ENCODE peak calls at places on chromosomes 6 and 20, in four cellular contexts. H, U, B and Y are unnamed samples.
A peak's percentile ranks its signal among the peaks of the same experiment; 100 is the strongest.

GRCh38 chr20:60040471-60041162 is 82.4 kb downstream of the CDH26 start:
- DNase-seq in H (no peak), U (no peak), B (no peak), Y (no peak)

GRCh38 chr6:156280131-156280530 is 497.0 kb upstream of the ARID1B start:
- DNase-seq in H (no peak), U (no peak), B (no peak), Y (peak; percentile 62)

GRCh38 chr6:29483735-29484134 is 4.0 kb downstream of the MAS1L start:
- DNase-seq in H (no peak), U (no peak), B (no peak), Y (no peak)

GRCh38 chr6:170111816-170112582 is 178.9 kb downstream of the DLL1 start:
- DNase-seq in H (no peak), U (no peak), B (no peak), Y (peak; percentile 7)

GRCh38 chr6:137416376-137417109 is 77.7 kb downstream of the OLIG3 start:
- DNase-seq in H (no peak), U (no peak), B (peak; percentile 93), Y (peak; percentile 18)

GRCh38 chr6:11343963-11344714 is 111.7 kb upstream of the NEDD9 start:
- DNase-seq in H (no peak), U (no peak), B (no peak), Y (no peak)

GRCh38 chr6:155561262-155561970 is 105.8 kb upstream of the NOX3 start:
- DNase-seq in H (no peak), U (no peak), B (peak; percentile 8), Y (no peak)

GRCh38 chr6:21846541-21847451 is 253.2 kb downstream of the SOX4 start:
- DNase-seq in H (no peak), U (peak; percentile 26), B (no peak), Y (no peak)

GRCh38 chr6:15148356-15149058 is 97.4 kb upstream of the JARID2 start:
- DNase-seq in H (peak; percentile 38), U (no peak), B (peak; percentile 86), Y (no peak)

GRCh38 chr6:34791164-34791841 is 580 bp upstream of the BLTP3A start:
- DNase-seq in H (peak; percentile 60), U (peak; percentile 25), B (peak; percentile 30), Y (peak; percentile 77)

GRCh38 chr20:13839421-13840092 is 54.7 kb downstream of the NDUFAF5 start:
- DNase-seq in H (no peak), U (no peak), B (peak; percentile 64), Y (no peak)

GRCh38 chr6:70369332-70369950 is 43.9 kb upstream of the FAM135A start:
- DNase-seq in H (peak; percentile 80), U (peak; percentile 73), B (peak; percentile 68), Y (peak; percentile 64)

GRCh38 chr6:170212051-170212756 is 78.7 kb downstream of the DLL1 start:
- DNase-seq in H (peak; percentile 10), U (peak; percentile 3), B (no peak), Y (peak; percentile 9)

GRCh38 chr6:104566411-104566810 is 293.3 kb downstream of the HACE1 start:
- DNase-seq in H (no peak), U (no peak), B (peak; percentile 20), Y (no peak)

GRCh38 chr20:9359561-9360308 is 154.7 kb upstream of the LAMP5 start:
- DNase-seq in H (peak; percentile 25), U (peak; percentile 35), B (peak; percentile 78), Y (peak; percentile 60)

GRCh38 chr20:57582432-57583288 is 21.8 kb downstream of the PCK1 start:
- DNase-seq in H (peak; percentile 56), U (peak; percentile 52), B (peak; percentile 6), Y (peak; percentile 43)

GRCh38 chr6:166085498-166085897 is 82.2 kb downstream of the TBXT start:
- DNase-seq in H (no peak), U (no peak), B (no peak), Y (no peak)

GRCh38 chr6:26327450-26328264 is 37.3 kb upstream of the BTN3A2 start:
- DNase-seq in H (peak; percentile 84), U (peak; percentile 73), B (peak; percentile 82), Y (peak; percentile 61)

GRCh38 chr20:32920066-32920465 is 61.3 kb downstream of the EFCAB8 start:
- DNase-seq in H (no peak), U (no peak), B (no peak), Y (no peak)

GRCh38 chr6:116060572-116061283 is at the start of gene FRK:
- DNase-seq in H (no peak), U (no peak), B (peak; percentile 41), Y (peak; percentile 31)
- TF ChIP-seq CTCF in H (no peak), U (no peak), B (peak; percentile 24), Y (no peak)

GRCh38 chr20:37077009-37077408 is 18.8 kb downstream of the RBL1 start:
- DNase-seq in H (no peak), U (no peak), B (no peak), Y (no peak)

GRCh38 chr20:37075932-37076685 is 19.7 kb downstream of the RBL1 start:
- DNase-seq in H (no peak), U (no peak), B (no peak), Y (no peak)

DNA sequence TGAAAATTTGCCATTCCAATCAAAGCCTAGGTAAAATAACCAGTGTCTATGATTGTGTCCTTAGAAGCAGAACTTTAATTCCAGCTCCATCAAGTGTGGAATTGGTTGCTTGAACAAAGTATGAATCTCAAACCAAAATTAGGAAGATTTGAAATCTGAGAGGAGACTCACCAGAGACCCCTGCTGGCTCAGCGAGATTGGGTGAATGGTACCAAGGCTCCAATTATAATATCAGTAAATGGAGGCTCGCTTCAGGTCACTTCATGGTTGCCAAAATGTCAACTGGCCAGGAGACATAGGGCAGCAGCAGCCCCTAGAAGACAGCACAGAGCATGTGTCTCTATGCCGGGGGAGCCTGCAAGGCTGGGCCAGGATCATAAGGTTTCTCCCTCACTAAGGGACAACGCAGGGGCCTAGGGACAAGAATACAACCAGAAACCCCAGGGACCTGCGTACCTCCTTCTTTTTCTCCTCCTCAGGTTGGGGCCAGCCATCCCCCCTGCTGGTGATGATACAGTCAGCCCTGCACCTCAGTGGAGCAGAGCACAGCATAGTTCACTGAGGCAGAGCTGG is 14.0 kb downstream of the RBL1 start:
- DNase-seq in H (peak; percentile 22), U (peak; percentile 27), B (peak; percentile 7), Y (peak; percentile 23)
- TF ChIP-seq CTCF in H (peak; percentile 40), U (peak; percentile 10), B (peak; percentile 51), Y (peak; percentile 27)

DNA sequence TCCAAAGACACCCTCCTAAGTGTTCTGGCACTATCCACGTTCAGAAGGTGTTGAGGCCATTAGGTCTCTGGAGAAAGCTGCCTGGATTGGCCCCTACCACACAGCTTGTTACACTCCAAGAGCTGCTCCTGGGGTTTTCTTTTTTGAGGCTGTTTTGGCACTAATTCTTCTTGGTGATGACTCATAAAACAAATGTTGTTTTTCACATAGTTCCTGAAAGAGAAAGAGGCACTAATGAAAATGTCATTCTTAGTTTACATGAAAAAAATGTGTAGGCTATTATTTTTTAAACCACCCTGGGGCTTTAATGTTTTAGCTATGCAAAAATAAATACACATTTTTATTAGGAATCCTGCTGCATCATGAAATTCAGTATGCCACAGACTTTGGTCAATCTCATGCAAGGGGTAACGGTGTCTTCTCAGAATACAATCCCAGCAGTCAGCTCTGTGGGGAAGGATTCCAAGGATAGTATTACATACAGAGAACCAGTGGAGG is 38.1 kb downstream of the TBPL1 start:
- DNase-seq in H (no peak), U (no peak), B (peak; percentile 76), Y (no peak)
- TF ChIP-seq CTCF in H (no peak), U (no peak), B (no peak), Y (no peak)

GRCh38 chr6:139927236-139927635 is 552.8 kb upstream of the CITED2 start:
- DNase-seq in H (no peak), U (no peak), B (peak; percentile 96), Y (no peak)
- TF ChIP-seq CTCF in H (no peak), U (no peak), B (peak; percentile 55), Y (no peak)

DNA sequence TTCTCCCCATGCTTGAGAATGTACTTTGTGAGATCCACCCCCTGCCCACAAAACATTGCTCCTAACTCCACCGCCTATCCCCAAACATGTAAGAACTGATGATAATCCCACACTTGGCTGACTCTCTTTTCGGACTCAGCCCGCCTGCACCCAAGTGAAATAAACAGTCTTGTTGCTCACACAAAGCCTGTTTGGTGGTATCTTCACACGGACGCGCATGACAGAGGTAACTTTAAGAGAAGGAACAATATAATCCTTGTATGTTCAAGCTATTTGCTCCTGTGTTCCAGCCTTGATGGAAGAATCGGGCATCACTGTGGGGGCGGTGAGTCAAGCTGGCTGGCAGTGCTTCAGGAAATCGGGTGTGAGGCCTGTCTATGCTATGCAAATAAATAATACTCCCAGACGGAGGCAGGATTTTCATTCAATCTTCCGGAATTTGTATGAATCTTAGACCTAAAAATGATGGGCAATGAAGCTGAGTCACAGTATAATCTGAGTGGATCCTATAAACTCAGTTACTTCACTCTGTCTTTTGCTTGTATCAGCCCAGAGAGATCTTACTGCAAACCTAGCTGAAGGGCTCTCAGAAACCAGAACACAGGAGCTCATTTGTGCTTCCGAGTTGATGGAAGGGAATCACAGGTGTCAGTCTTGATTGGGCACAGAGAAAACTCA is 45.2 kb upstream of the NT5E start:
- DNase-seq in H (no peak), U (no peak), B (peak; percentile 96), Y (peak; percentile 27)
- TF ChIP-seq CTCF in H (no peak), U (no peak), B (no peak), Y (no peak)

GRCh38 chr6:7111095-7111690 is 3.4 kb downstream of the RREB1 start:
- DNase-seq in H (no peak), U (no peak), B (no peak), Y (no peak)

GRCh38 chr6:7108196-7108963 is 619 bp downstream of the RREB1 start:
- DNase-seq in H (peak; percentile 57), U (peak; percentile 62), B (peak; percentile 47), Y (peak; percentile 67)

GRCh38 chr6:7108964-7109836 is 1.4 kb downstream of the RREB1 start:
- DNase-seq in H (peak; percentile 37), U (peak; percentile 48), B (peak; percentile 77), Y (peak; percentile 82)

GRCh38 chr6:7107578-7108195 is at the start of gene RREB1:
- DNase-seq in H (peak; percentile 44), U (peak; percentile 38), B (peak; percentile 53), Y (peak; percentile 89)

GRCh38 chr6:7110092-7110792 is 2.5 kb downstream of the RREB1 start:
- DNase-seq in H (no peak), U (no peak), B (no peak), Y (no peak)
- TF ChIP-seq CTCF in H (no peak), U (no peak), B (no peak), Y (no peak)